ENCODE peak calls at places on chromosomes 5 and 9, in five cellular contexts. J, E, C, Y and T are unnamed samples.
A peak's percentile ranks its signal among the peaks of the same experiment; 100 is the strongest.

GRCh38 chr9:127567119-127567897 is 44.8 kb upstream of the STXBP1 start:
- DNase-seq in E (peak; percentile 70), C (peak; percentile 65), J (no peak), Y (no peak), T (no peak)

GRCh38 chr9:71270554-71270953 is 149.1 kb upstream of the TRPM3 start:
- DNase-seq in E (no peak), J (no peak), Y (no peak), C (no peak), T (no peak)

GRCh38 chr9:133992780-133993634 is 883 bp upstream of the VAV2 start:
- DNase-seq in Y (peak; percentile 77), C (peak; percentile 91), E (peak; percentile 89), J (peak; percentile 64), T (no peak)

GRCh38 chr9:87676976-87677775 is 48.7 kb upstream of the CTSL start:
- DNase-seq in E (no peak), J (no peak), Y (no peak), C (peak; percentile 76), T (no peak)

GRCh38 chr9:137221477-137222111 is 446 bp downstream of the RNF208 start:
- DNase-seq in C (no peak), J (no peak), E (no peak), Y (no peak), T (no peak)

GRCh38 chr9:99197987-99198386 is 23.8 kb downstream of the ALG2 start:
- DNase-seq in J (no peak), C (no peak), Y (no peak), E (no peak), T (no peak)

GRCh38 chr5:126093041-126093440 is 330.2 kb upstream of the GRAMD2B start:
- DNase-seq in E (no peak), Y (no peak), C (no peak), J (no peak), T (no peak)

GRCh38 chr5:1172670-1173404 is 28.6 kb upstream of the SLC6A19 start:
- DNase-seq in J (no peak), E (no peak), C (no peak), Y (no peak), T (no peak)

GRCh38 chr9:89891221-89892052 is 286.6 kb downstream of the GADD45G start:
- DNase-seq in C (peak; percentile 65), J (no peak), Y (no peak), E (no peak), T (no peak)

GRCh38 chr5:115770466-115770865 is 46.0 kb downstream of the CDO1 start:
- DNase-seq in C (no peak), E (no peak), J (no peak), Y (no peak), T (no peak)

GRCh38 chr9:137740311-137740710 is 121.5 kb downstream of the EHMT1 start:
- DNase-seq in E (no peak), C (no peak), Y (no peak), J (no peak), T (no peak)

GRCh38 chr9:129347323-129348120 is 169.5 kb upstream of the IER5L start:
- DNase-seq in C (no peak), Y (peak; percentile 58), J (peak; percentile 65), E (peak; percentile 50), T (no peak)

GRCh38 chr5:135041145-135041587 is 7.1 kb upstream of the PITX1 start:
- DNase-seq in Y (no peak), E (no peak), C (no peak), J (no peak), T (no peak)

GRCh38 chr9:86614871-86615849 is 260.9 kb upstream of the TUT7 start:
- DNase-seq in E (peak; percentile 55), J (no peak), Y (peak; percentile 81), C (no peak), T (peak; percentile 73)

GRCh38 chr9:122389799-122390481 is 19.1 kb downstream of the PTGS1 start:
- DNase-seq in Y (no peak), C (no peak), J (no peak), E (peak; percentile 59), T (no peak)

GRCh38 chr9:93513606-93514005 is 60.2 kb upstream of the FAM120AOS start:
- DNase-seq in Y (no peak), E (no peak), J (no peak), C (no peak), T (no peak)

GRCh38 chr5:36276864-36277263 is 24.8 kb downstream of the RANBP3L start:
- DNase-seq in E (no peak), Y (no peak), C (no peak), J (no peak), T (no peak)

GRCh38 chr9:110997847-110998246 is 40.4 kb downstream of the LPAR1 start:
- DNase-seq in J (no peak), C (no peak), Y (no peak), E (no peak), T (no peak)

GRCh38 chr9:107577140-107577776 is 87.7 kb upstream of the KLF4 start:
- DNase-seq in C (no peak), Y (no peak), E (no peak), J (no peak), T (no peak)

GRCh38 chr5:61467766-61468482 is 135.9 kb downstream of the ZSWIM6 start:
- DNase-seq in J (no peak), C (no peak), E (peak; percentile 13), Y (no peak), T (no peak)

GRCh38 chr5:59357421-59357977 is 536.0 kb downstream of the PDE4D start:
- DNase-seq in Y (no peak), E (no peak), C (no peak), J (no peak), T (peak; percentile 77)

GRCh38 chr5:141477169-141477568 is 1.4 kb downstream of the PCDHGC3 start:
- DNase-seq in C (no peak), J (no peak), Y (no peak), E (no peak), T (no peak)

GRCh38 chr5:80318212-80318611 is 1.6 kb upstream of the SPZ1 start:
- DNase-seq in J (no peak), Y (no peak), C (no peak), E (no peak), T (no peak)

GRCh38 chr5:10854526-10855277 is 93.7 kb upstream of the DAP start:
- DNase-seq in J (no peak), C (peak; percentile 57), Y (no peak), E (peak; percentile 34), T (no peak)

GRCh38 chr5:175836741-175837729 is 34.3 kb upstream of the CPLX2 start:
- DNase-seq in E (no peak), J (no peak), C (no peak), Y (no peak), T (no peak)

GRCh38 chr5:175842947-175843793 is 28.2 kb upstream of the CPLX2 start:
- DNase-seq in E (peak; percentile 71), C (no peak), J (peak; percentile 98), Y (peak; percentile 46), T (peak; percentile 37)

GRCh38 chr5:175842506-175842905 is 28.9 kb upstream of the CPLX2 start:
- DNase-seq in E (no peak), C (no peak), Y (no peak), J (no peak), T (no peak)

GRCh38 chr5:175844174-175844573 is 27.2 kb upstream of the CPLX2 start:
- DNase-seq in C (no peak), E (no peak), J (no peak), Y (no peak), T (no peak)

GRCh38 chr5:175840050-175840841 is 31.1 kb upstream of the CPLX2 start:
- DNase-seq in J (no peak), C (no peak), E (peak; percentile 26), Y (no peak), T (no peak)
- TF ChIP-seq CTCF in J (peak; percentile 43), C (no peak), E (peak; percentile 51), Y (peak; percentile 59), T (peak; percentile 53)

DNA sequence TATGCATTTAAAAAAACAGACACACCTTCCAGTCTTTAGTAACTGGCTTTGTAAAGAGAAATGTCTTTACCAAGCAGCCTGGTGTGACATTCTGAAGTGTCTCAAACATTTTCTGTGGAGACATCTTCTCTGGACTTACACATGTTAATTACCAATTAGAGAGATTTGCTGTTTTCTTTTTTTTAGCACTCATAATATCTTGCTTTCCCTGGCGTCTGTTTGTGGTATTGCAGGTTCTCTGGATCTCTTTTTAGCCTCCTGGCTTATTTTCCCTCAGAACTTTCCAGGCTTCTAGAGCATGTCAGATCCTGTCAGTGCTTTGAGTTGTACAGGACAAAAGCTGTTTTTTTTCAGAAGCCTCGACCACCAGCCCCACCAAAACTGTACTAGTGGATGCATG is 92.5 kb downstream of the MSX2 start:
- DNase-seq in Y (no peak), C (no peak), E (peak; percentile 52), J (no peak), T (no peak)
- TF ChIP-seq CTCF in Y (peak; percentile 35), C (no peak), E (peak; percentile 60), J (no peak), T (peak; percentile 45)

GRCh38 chr9:37364751-37365360 is 57.6 kb upstream of the GRHPR start:
- DNase-seq in C (no peak), Y (no peak), J (no peak), E (peak; percentile 14), T (no peak)
- TF ChIP-seq CTCF in C (no peak), Y (peak; percentile 24), J (no peak), E (peak; percentile 10), T (peak; percentile 27)

GRCh38 chr5:100900142-100900795 is 2.8 kb downstream of the ST8SIA4 start:
- DNase-seq in E (peak; percentile 60), C (peak; percentile 37), J (no peak), Y (no peak), T (no peak)
- TF ChIP-seq CTCF in E (no peak), C (no peak), J (peak; percentile 44), Y (no peak), T (peak; percentile 28)

GRCh38 chr9:103789686-103790085 is 304.4 kb upstream of the SMC2 start:
- DNase-seq in C (no peak), J (no peak), E (peak; percentile 49), Y (no peak), T (no peak)
- TF ChIP-seq CTCF in C (no peak), J (no peak), E (peak; percentile 42), Y (no peak), T (peak; percentile 48)

GRCh38 chr5:112205840-112206239 is 213.2 kb downstream of the EPB41L4A start:
- DNase-seq in C (no peak), J (no peak), Y (no peak), E (no peak), T (no peak)

GRCh38 chr5:112216140-112216539 is 202.9 kb downstream of the EPB41L4A start:
- DNase-seq in C (no peak), J (no peak), Y (no peak), E (no peak), T (no peak)

GRCh38 chr5:112208699-112209615 is 210.1 kb downstream of the EPB41L4A start:
- DNase-seq in Y (no peak), C (no peak), J (no peak), E (no peak), T (no peak)

GRCh38 chr5:112210430-112211005 is 208.6 kb downstream of the EPB41L4A start:
- DNase-seq in E (peak; percentile 63), Y (no peak), J (peak; percentile 9), C (peak; percentile 38), T (no peak)
- TF ChIP-seq CTCF in E (peak; percentile 69), Y (peak; percentile 68), J (peak; percentile 76), C (peak; percentile 62), T (peak; percentile 80)

DNA sequence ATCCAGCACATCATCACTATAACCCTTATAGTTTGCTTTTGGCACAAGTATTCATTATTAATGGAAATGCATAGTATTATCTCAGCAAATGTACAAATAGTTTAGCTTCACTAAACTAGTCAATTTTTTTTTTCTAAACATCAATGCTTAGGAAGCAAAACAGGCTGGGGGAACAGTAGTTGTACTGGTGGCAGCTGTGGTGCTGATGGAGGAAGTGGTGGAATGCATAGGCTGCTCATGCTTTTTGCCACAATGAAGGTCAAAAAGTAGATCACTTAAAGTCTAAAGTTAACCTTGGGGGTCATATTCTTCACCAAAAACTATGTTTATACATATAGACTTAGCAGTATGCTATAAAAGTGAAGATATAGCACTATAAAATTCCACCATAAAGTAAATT is 36.3 kb upstream of the CDKN2B start:
- DNase-seq in C (no peak), E (no peak), J (no peak), Y (no peak), T (no peak)
- TF ChIP-seq CTCF in C (no peak), E (no peak), J (no peak), Y (no peak), T (no peak)